ENCODE peak calls at places on chromosomes 1 and 21, in ten cellular contexts. A is tibial nerve; U is kidney; E is A549; K is keratinocyte; T is psoas muscle; G is mesendoderm; H is heart right ventricle; L is CD4-positive, CD25-positive, alpha-beta regulatory T cell; F is PC-9. V is an unnamed sample. For H3K4me1, the result is how much of the 10 kb centered on the place peaks cover.

GRCh38 chr21:16571594-16571993 is 841.8 kb downstream of the USP25 start:
- DNase-seq in A (no peak), U (no peak), E (no peak), K (no peak), T (no peak), G (no peak), H (no peak), L (no peak), F (no peak), V (no peak)

GRCh38 chr1:173853074-173853473 is 14.7 kb downstream of the GAS5 start:
- DNase-seq in A (no peak), U (no peak), E (no peak), K (no peak), T (no peak), G (peak), H (no peak), L (no peak), F (no peak), V (no peak)

GRCh38 chr1:173414539-173414938 is 62.6 kb upstream of the PRDX6 start:
- DNase-seq in A (no peak), U (no peak), E (no peak), K (no peak), T (no peak), G (no peak), H (no peak), L (no peak), F (no peak), V (no peak)

GRCh38 chr1:245211035-245211749 is 56.4 kb downstream of the KIF26B start:
- DNase-seq in A (no peak), U (no peak), E (no peak), K (no peak), T (no peak), G (no peak), H (no peak), L (no peak), F (no peak), V (no peak)

GRCh38 chr1:99266731-99267130 is 2.4 kb downstream of the PLPPR4 start:
- DNase-seq in A (no peak), U (no peak), E (no peak), K (no peak), T (no peak), G (no peak), H (no peak), L (no peak), F (no peak), V (no peak)

GRCh38 chr1:181391297-181391905 is 91.9 kb upstream of the CACNA1E start:
- DNase-seq in A (no peak), U (no peak), E (no peak), K (no peak), T (no peak), G (peak), H (no peak), L (no peak), F (no peak), V (no peak)

GRCh38 chr1:111795401-111795800 is 39.7 kb downstream of the DDX20 start:
- DNase-seq in A (no peak), U (no peak), E (no peak), K (no peak), T (no peak), G (no peak), H (no peak), L (no peak), F (no peak), V (no peak)

GRCh38 chr1:201344206-201345080 is 33.0 kb downstream of the TNNT2 start:
- DNase-seq in A (no peak), U (peak), E (no peak), K (no peak), T (no peak), G (no peak), H (no peak), L (no peak), F (no peak), V (no peak)

GRCh38 chr1:149888160-149888998 is 11.0 kb upstream of the BOLA1 start:
- DNase-seq in A (peak), U (peak), E (peak), K (peak), T (peak), G (peak), H (peak), L (no peak), F (peak), V (peak)

GRCh38 chr1:85313888-85314696 is 37.7 kb upstream of the BCL10 start:
- DNase-seq in A (no peak), U (no peak), E (peak), K (peak), T (peak), G (peak), H (no peak), L (no peak), F (peak), V (no peak)

GRCh38 chr1:66422804-66423203 is 111.1 kb upstream of the SGIP1 start:
- DNase-seq in A (no peak), U (no peak), E (no peak), K (no peak), T (no peak), G (no peak), H (no peak), L (no peak), F (no peak), V (no peak)

GRCh38 chr1:53891678-53892077 is 2.1 kb upstream of the YIPF1 start:
- DNase-seq in A (no peak), U (no peak), E (no peak), K (no peak), T (no peak), G (no peak), H (no peak), L (no peak), F (no peak), V (no peak)

GRCh38 chr21:39633770-39634181 is 21.0 kb downstream of the B3GALT5 start:
- DNase-seq in A (no peak), U (no peak), E (peak), K (no peak), T (no peak), G (no peak), H (no peak), L (no peak), F (no peak), V (no peak)

GRCh38 chr1:232705815-232706575 is 76.1 kb upstream of the SIPA1L2 start:
- DNase-seq in A (no peak), U (no peak), E (no peak), K (no peak), T (no peak), G (no peak), H (no peak), L (no peak), F (no peak), V (no peak)

GRCh38 chr1:65083263-65083896 is 64.6 kb upstream of the AK4 start:
- DNase-seq in A (no peak), U (no peak), E (no peak), K (no peak), T (no peak), G (peak), H (no peak), L (no peak), F (no peak), V (no peak)

GRCh38 chr1:17093822-17094393 is 25.3 kb downstream of the PADI2 start:
- DNase-seq in A (no peak), U (no peak), E (no peak), K (no peak), T (no peak), G (no peak), H (no peak), L (no peak), F (no peak), V (no peak)

GRCh38 chr1:175498002-175498401 is 245.4 kb downstream of the TNR start:
- DNase-seq in A (no peak), U (no peak), E (no peak), K (no peak), T (no peak), G (peak), H (no peak), L (no peak), F (no peak), V (no peak)

GRCh38 chr1:209886219-209886536 is 51.8 kb upstream of the SYT14 start:
- DNase-seq in A (no peak), U (no peak), E (no peak), K (no peak), T (no peak), G (no peak), H (no peak), L (no peak), F (no peak), V (no peak)

GRCh38 chr1:167617100-167617949 is 12.7 kb upstream of the RCSD1 start:
- DNase-seq in A (no peak), U (peak), E (peak), K (peak), T (peak), G (peak), H (no peak), L (no peak), F (no peak), V (no peak)

GRCh38 chr1:20280906-20281305 is 9.8 kb upstream of the VWA5B1 start:
- DNase-seq in A (no peak), U (no peak), E (no peak), K (no peak), T (no peak), G (no peak), H (no peak), L (no peak), F (no peak), V (no peak)

GRCh38 chr1:154193821-154194220 is 1.9 kb upstream of the TPM3 start:
- DNase-seq in A (no peak), U (no peak), E (peak), K (peak), T (peak), G (no peak), H (no peak), L (no peak), F (peak), V (no peak)

GRCh38 chr1:241603626-241604337 is 36.4 kb downstream of the CHML start:
- DNase-seq in A (no peak), U (no peak), E (no peak), K (no peak), T (no peak), G (no peak), H (no peak), L (no peak), F (no peak), V (no peak)

GRCh38 chr1:93588206-93588605 is 93.4 kb downstream of the BCAR3 start:
- DNase-seq in A (no peak), U (no peak), E (no peak), K (no peak), T (no peak), G (no peak), H (no peak), L (no peak), F (no peak), V (no peak)

GRCh38 chr1:53417003-53417402 is 42.2 kb upstream of the DMRTB1 start:
- DNase-seq in A (no peak), U (no peak), E (no peak), K (no peak), T (no peak), G (peak), H (no peak), L (no peak), F (no peak), V (no peak)

GRCh38 chr1:61757945-61758344 is 15.7 kb downstream of the PATJ start:
- DNase-seq in A (no peak), U (no peak), E (no peak), K (no peak), T (no peak), G (peak), H (no peak), L (no peak), F (no peak), V (no peak)

GRCh38 chr1:168893359-168893791 is 164.4 kb upstream of the DPT start:
- DNase-seq in A (no peak), U (no peak), E (no peak), K (peak), T (peak), G (no peak), H (no peak), L (no peak), F (no peak), V (no peak)

GRCh38 chr1:116006486-116006964 is 30.2 kb downstream of the SLC22A15 start:
- DNase-seq in A (no peak), U (no peak), E (no peak), K (no peak), T (no peak), G (no peak), H (no peak), L (peak), F (no peak), V (no peak)

GRCh38 chr1:116334015-116334547 is 39.0 kb upstream of the ATP1A1 start:
- DNase-seq in A (no peak), U (peak), E (no peak), K (peak), T (no peak), G (peak), H (peak), L (no peak), F (peak), V (no peak)

GRCh38 chr1:119744598-119744942 is 24.1 kb downstream of the HMGCS2 start:
- DNase-seq in A (no peak), U (no peak), E (no peak), K (no peak), T (no peak), G (no peak), H (no peak), L (no peak), F (no peak), V (no peak)

GRCh38 chr1:229068266-229069043 is 202.5 kb upstream of the RAB4A start:
- DNase-seq in A (no peak), U (no peak), E (peak), K (no peak), T (no peak), G (no peak), H (no peak), L (no peak), F (no peak), V (no peak)

GRCh38 chr1:106600626-106601025 is 455.8 kb upstream of the PRMT6 start:
- DNase-seq in A (no peak), U (no peak), E (no peak), K (no peak), T (no peak), G (no peak), H (no peak), L (no peak), F (no peak), V (no peak)

GRCh38 chr1:2946999-2947650 is 74.1 kb upstream of the ACTRT2 start:
- DNase-seq in A (no peak), U (no peak), E (no peak), K (no peak), T (peak), G (no peak), H (no peak), L (no peak), F (no peak), V (no peak)

GRCh38 chr1:174090476-174090875 is 68.3 kb upstream of the RC3H1 start:
- DNase-seq in A (no peak), U (no peak), E (no peak), K (no peak), T (no peak), G (no peak), H (no peak), L (no peak), F (no peak), V (no peak)

GRCh38 chr1:77540501-77541161 is 141.8 kb downstream of the ZZZ3 start:
- DNase-seq in A (no peak), U (no peak), E (peak), K (no peak), T (no peak), G (no peak), H (no peak), L (no peak), F (no peak), V (no peak)

GRCh38 chr1:240004086-240004749 is 87.5 kb upstream of the FMN2 start:
- DNase-seq in A (no peak), U (no peak), E (peak), K (no peak), T (no peak), G (peak), H (no peak), L (peak), F (no peak), V (peak)

GRCh38 chr21:45940621-45941337 is 40.8 kb upstream of the COL6A1 start:
- DNase-seq in A (no peak), U (no peak), E (no peak), K (no peak), T (no peak), G (no peak), H (no peak), L (no peak), F (no peak), V (no peak)

GRCh38 chr1:65691152-65691900 is 101.4 kb upstream of the PDE4B start:
- DNase-seq in A (no peak), U (no peak), E (no peak), K (no peak), T (no peak), G (no peak), H (peak), L (no peak), F (no peak), V (no peak)

GRCh38 chr1:23585321-23586022 is 26.2 kb upstream of the ID3 start:
- DNase-seq in A (no peak), U (no peak), E (peak), K (peak), T (peak), G (no peak), H (no peak), L (no peak), F (peak), V (peak)

DNA sequence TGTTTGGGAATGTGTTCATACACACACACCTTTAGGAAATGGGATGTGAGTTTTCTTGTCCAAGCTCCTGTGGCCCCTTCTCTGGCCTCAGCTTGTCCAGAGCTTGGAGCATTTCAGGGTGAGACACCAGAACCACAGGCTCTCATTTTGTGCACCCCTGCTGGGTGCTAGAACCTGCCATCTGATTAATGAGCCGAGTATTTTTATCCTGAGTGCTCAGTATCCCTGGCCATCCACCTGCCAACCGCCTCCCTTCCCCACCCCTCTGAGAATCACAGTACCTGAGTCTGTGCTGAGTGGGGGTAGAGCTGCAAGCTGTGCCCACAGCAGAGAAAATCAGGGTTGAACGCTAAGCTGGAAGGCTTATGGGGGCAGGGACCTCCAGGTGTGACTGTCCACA is 1.4 kb downstream of the CASQ1 start:
- DNase-seq in A (no peak), U (no peak), E (no peak), K (no peak), T (no peak), G (no peak), H (no peak), L (no peak), F (no peak), V (no peak)
- H3K4me3 ChIP-seq in A (no peak), U (no peak), E (no peak), K (no peak), T (peak), G (no peak), H (no peak), L (no peak), F (no peak), V (no peak)

DNA sequence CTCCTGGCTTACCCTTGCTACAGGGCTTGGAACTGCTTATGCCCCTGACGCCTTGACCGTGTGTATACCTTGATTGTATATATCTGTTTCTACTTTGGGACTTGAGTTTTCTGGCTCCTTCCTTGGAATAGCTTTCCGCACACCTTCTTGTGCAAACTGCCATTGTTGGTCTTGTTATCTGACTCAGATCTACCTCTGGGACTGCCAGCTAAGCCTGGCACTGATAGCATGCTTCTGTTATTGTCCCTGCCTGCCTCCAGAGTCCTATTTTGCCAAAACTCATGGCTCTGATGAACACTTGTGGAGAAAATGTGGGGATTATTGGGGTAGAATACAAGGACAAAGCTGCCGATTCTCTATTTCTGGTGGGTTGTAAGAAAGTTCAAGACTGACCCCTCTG is 15.4 kb downstream of the FMOD start:
- DNase-seq in A (no peak), U (no peak), E (no peak), K (no peak), T (no peak), G (no peak), H (no peak), L (no peak), F (no peak), V (no peak)
- H3K4me1 ChIP-seq in A (under half), U (under half), E (under half), K (under half), T (under half), G (under half), H (under half), L (under half), F (under half), V (under half)

DNA sequence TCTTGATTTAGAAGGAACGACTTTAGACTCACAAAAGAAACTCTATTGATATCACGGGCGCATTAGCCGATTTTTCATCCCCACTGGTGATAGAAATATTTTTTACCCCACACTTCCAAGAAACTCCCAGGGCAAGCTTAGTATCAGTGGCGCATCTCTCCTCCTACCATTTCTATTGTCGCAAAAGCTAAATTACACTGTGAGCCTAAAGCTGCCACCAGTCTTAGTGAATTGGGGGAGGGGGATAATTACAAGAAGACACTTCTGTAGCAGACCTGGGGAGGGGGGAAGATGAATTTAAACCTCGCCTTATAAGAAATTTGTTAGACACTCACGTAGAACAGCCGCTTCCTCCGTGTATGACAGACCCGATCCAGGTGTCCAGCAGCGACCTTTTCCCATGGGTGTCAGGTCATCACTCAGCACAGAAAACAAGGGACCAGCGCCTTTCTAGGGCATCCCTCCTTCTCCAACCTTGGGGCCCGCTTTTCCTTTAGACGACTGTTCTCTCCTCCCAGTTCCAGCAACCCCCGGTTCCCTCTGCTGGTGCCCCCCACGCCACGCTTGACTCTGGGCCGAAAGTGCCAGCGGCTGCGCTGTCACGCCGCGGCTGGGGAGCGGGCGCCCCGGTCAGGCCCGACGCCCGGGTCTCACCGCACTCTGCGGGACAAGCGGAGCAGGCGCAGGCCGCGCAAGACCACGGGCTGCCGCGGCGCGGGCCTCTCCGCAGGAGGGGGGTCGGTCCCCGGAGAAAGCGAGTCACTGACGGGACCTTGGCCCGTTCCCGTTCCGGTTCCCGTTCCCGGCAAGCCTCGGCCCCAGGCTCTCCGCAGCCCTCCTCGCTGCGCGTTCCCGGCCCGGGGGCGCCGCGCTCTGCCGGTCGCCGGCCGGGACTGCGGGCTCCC is 797 bp downstream of the PHC2 start:
- DNase-seq in A (no peak), U (peak), E (no peak), K (no peak), T (peak), G (peak), H (peak), L (peak), F (no peak), V (peak)
- H3K4me3 ChIP-seq in A (peak), U (peak), E (peak), K (peak), T (peak), G (peak), H (peak), L (peak), F (peak), V (peak)

DNA sequence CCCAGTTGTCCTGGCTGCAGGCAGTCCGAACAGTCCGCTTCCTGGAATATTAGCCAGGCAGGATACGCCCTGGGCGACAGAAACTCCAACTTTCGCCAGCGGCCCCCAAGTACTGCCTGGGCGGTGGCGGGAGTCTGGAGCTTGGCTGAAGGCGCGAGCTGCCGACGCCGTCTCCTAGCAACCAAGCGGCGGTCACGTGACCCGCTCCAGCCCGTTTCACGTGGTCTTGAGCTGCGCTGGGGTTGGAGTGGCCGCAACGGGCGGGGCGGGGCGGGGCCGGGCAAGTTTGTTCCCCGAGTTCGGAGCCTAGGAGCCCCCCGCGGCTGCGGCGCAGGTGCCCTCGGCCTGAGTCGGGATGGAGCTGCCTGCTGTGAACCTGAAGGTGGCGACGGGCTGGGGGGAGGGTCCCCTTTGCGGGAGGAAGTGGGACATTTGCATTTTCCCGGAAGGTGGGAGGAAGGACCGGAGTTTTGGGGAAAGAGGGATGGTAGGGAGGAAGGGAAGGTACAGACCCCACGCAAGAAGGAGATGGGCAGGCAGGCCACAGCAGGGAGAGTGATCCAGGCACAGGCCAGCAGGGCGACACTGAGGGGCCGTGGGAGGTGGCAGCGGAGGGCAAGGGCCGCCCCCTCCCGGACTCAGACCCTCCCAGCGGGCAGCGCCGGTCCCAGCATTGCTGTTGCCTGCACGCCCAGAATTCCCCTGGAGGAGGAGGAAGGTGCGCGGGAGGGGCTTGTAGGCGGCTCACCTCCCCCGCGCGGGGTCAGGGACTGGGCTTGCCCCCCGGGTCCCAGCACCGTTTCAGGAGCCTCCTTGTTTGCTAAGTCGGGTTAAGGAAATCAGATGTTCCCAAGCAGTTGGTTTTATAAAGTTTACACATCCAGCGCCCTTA is at the start of gene AGTRAP:
- DNase-seq in A (peak), U (peak), E (peak), K (peak), T (peak), G (peak), H (peak), L (peak), F (peak), V (peak)
- H3K4me1 ChIP-seq in A (half or more), U (under half), E (under half), K (under half), T (under half), G (under half), H (under half), L (half or more), F (under half), V (under half)

V was measured in Caco-2.